ENCODE peak calls at places on chromosomes 1 and 21, in five cellular contexts. L, J, N, Y and M are unnamed samples.

GRCh38 chr1:239636321-239636720 is 250.0 kb downstream of the CHRM3 start:
- ATAC-seq in L (no peak), J (no peak), N (no peak), Y (no peak), M (no peak)

GRCh38 chr1:214404154-214404553 is 123.2 kb downstream of the SMYD2 start:
- ATAC-seq in L (no peak), J (no peak), N (no peak), Y (no peak), M (no peak)

GRCh38 chr1:74748962-74749361 is 16.0 kb downstream of the TYW3 start:
- ATAC-seq in L (no peak), J (no peak), N (no peak), Y (no peak), M (no peak)

GRCh38 chr1:31761883-31762282 is 2.3 kb downstream of the ADGRB2 start:
- ATAC-seq in L (no peak), J (no peak), N (no peak), Y (no peak), M (no peak)

GRCh38 chr1:115282825-115283224 is 55.2 kb downstream of the NGF start:
- ATAC-seq in L (no peak), J (no peak), N (no peak), Y (no peak), M (peak; percentile 84)

GRCh38 chr1:230458509-230458908 is 32.4 kb upstream of the PGBD5 start:
- ATAC-seq in L (no peak), J (no peak), N (no peak), Y (no peak), M (no peak)

GRCh38 chr1:90106271-90106670 is 111.4 kb downstream of the ZNF326 start:
- ATAC-seq in L (no peak), J (no peak), N (no peak), Y (no peak), M (no peak)

GRCh38 chr1:9537863-9538668 is 1.2 kb upstream of the SLC25A33 start:
- ATAC-seq in L (peak; percentile 81), J (no peak), N (no peak), Y (no peak), M (no peak)

GRCh38 chr1:51794868-51795267 is 83.7 kb downstream of the NRDC start:
- ATAC-seq in L (no peak), J (no peak), N (no peak), Y (no peak), M (no peak)

GRCh38 chr1:160429125-160429551 is 28.8 kb downstream of the VANGL2 start:
- ATAC-seq in L (no peak), J (peak; percentile 18), N (no peak), Y (peak; percentile 67), M (no peak)

GRCh38 chr1:168719306-168720111 is 9.5 kb downstream of the DPT start:
- ATAC-seq in L (peak; percentile 43), J (no peak), N (no peak), Y (no peak), M (no peak)

GRCh38 chr1:100613817-100614559 is 76.0 kb downstream of the GPR88 start:
- ATAC-seq in L (peak; percentile 56), J (no peak), N (no peak), Y (peak; percentile 28), M (no peak)

GRCh38 chr21:45889961-45890360 is 91.6 kb upstream of the COL6A1 start:
- ATAC-seq in L (no peak), J (no peak), N (no peak), Y (no peak), M (no peak)

GRCh38 chr1:226371049-226371694 is 36.7 kb downstream of the PARP1 start:
- ATAC-seq in L (no peak), J (no peak), N (no peak), Y (no peak), M (no peak)

GRCh38 chr1:198575292-198575691 is 34.8 kb upstream of the ATP6V1G3 start:
- ATAC-seq in L (no peak), J (no peak), N (no peak), Y (no peak), M (no peak)

DNA sequence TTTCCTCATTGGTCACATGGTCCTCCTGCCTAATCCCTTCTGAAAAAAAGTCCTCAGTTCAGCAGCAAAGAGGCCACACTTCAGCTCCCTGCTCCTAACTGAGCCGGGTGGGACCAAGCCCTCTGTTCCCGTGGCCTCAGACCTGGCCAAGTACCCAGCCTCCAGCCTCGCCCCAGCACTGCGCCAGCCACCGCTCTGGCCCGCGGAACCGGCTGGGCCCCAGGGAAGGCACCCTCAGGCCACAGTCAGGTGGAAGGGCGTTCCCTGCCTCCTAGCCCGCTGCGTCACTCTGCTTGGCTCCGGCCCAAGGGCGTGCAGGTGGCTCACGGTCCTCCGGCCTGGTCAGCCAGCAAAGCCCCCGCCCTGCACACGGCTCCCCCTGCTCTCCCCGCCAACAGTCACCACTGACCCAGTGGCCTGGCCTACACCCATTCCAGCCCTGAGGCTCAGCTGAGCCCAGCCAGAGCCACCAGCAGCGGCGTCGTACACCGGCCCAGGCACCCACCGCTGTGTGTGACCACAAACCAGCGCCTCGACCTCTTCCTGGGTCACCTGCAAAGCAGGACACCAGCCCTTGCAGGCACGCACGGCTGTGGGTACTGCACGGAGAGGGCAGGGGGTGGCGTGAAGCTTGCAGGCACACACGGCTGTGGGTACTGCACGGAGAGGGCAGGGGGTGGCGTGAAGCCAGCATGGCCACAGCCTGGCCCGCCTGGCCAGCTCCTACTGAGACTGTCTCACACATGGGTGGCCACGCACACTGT is 19.4 kb downstream of the NADK start:
- ATAC-seq in L (peak; percentile 34), J (peak; percentile 58), N (no peak), Y (peak; percentile 97), M (peak; percentile 75)
- TF ChIP-seq POLR2AphosphoS5 in L (no peak), J (no peak), N (no peak), Y (peak; percentile 62), M (no peak)

GRCh38 chr1:41144285-41144684 is 97.8 kb downstream of the SCMH1 start:
- ATAC-seq in L (no peak), J (no peak), N (no peak), Y (no peak), M (no peak)

GRCh38 chr1:41135196-41135947 is 106.7 kb downstream of the SCMH1 start:
- ATAC-seq in L (no peak), J (no peak), N (no peak), Y (no peak), M (no peak)

DNA sequence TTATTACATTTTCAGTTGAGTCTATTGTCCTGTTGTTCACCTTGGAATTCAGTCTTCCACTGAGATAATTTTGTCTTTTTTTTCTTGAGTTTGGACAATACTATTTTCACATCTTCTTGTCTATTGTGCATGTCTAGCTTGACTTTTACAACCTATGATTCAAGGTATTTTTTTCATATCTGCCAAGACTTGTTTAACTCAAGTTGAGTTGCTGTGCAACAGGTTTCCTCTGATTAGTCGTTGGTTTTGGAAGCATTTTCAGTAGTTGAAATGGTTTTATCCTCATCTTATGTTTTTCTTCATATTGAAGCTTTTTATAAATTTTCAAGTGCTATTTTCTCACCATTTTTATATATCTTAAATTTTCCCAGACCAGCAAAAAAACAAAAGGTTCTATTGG is 103.6 kb downstream of the SCMH1 start:
- ATAC-seq in L (no peak), J (no peak), N (no peak), Y (no peak), M (no peak)
- H3K27ac ChIP-seq in L (no peak overlapping the region), J (no peak overlapping the region), N (no peak overlapping the region), Y (no peak overlapping the region), M (no peak overlapping the region)

GRCh38 chr1:154747841-154748766 is 122.0 kb downstream of the KCNN3 start:
- ATAC-seq in L (no peak), J (no peak), N (no peak), Y (no peak), M (no peak)
- TF ChIP-seq POLR2AphosphoS5 in L (no peak), J (no peak), N (no peak), Y (no peak), M (no peak)

DNA sequence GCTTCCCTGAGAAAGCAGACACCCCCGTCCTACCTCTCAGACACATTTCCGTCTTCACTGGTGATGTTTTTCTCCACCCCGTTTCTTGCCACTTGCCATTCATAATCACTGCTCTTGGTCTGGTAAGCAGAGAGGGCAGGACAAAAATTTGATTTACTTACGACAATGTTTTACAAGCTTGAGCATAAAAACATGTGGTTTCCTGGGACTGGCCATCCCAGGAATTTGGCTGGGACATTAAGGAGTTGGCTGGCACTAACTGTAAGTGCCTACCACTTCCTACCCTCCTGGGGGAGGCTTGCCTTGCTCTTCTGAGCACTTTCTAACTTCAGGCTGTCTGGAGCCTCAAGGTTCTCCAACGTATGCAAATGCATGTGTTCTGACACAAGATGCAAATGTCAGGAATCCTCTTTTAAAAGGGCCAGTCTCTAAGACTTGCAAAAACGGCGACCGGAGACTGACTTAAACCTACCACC is 24.2 kb downstream of the ZBTB18 start:
- ATAC-seq in L (no peak), J (no peak), N (peak; percentile 73), Y (no peak), M (no peak)
- H3K27ac ChIP-seq in L (no peak overlapping the region), J (no peak overlapping the region), N (no peak overlapping the region), Y (no peak overlapping the region), M (no peak overlapping the region)

GRCh38 chr1:183872406-183872805 is 67.5 kb downstream of the RGL1 start:
- ATAC-seq in L (no peak), J (no peak), N (no peak), Y (no peak), M (no peak)
- TF ChIP-seq POLR2AphosphoS5 in L (no peak), J (no peak), N (no peak), Y (no peak), M (peak; percentile 17)

DNA sequence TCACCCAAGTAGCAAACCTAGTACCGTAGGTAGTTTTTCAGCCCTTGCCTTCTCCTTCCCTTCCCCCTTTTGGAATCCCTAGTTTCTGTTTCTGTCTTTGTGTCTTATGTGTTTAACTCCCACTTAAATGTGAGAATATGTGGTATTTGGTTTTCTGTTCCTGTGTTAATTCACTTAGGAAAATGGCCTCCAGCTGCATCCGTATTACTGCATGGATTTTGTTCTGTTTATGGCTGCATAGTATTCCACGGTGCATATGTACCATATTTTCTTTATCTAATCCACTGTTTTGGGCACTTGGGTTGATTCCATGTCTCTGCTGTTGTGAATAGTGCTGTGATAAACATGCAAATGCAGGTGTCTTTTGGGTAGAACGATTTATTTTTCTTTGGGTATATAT is 138.6 kb downstream of the POU2F1 start:
- ATAC-seq in L (no peak), J (no peak), N (no peak), Y (no peak), M (no peak)
- H3K27ac ChIP-seq in L (no peak overlapping the region), J (no peak overlapping the region), N (no peak overlapping the region), Y (no peak overlapping the region), M (no peak overlapping the region)

GRCh38 chr1:173258484-173259264 is 51.5 kb upstream of the TNFSF4 start:
- ATAC-seq in L (no peak), J (no peak), N (no peak), Y (no peak), M (no peak)
- TF ChIP-seq POLR2AphosphoS5 in L (no peak), J (no peak), N (no peak), Y (no peak), M (no peak)